ENCODE peak calls at places on chromosome 5, in five cellular contexts. I, J, C, F and X are unnamed samples.

GRCh38 chr5:58322453-58322852 is 137.4 kb downstream of the PLK2 start:
- DNase-seq in I (no peak), J (no peak), C (no peak), F (no peak), X (no peak)

GRCh38 chr5:176152933-176153317 is 85.3 kb upstream of the SIMC1 start:
- DNase-seq in I (no peak), J (no peak), C (no peak), F (no peak), X (no peak)

GRCh38 chr5:37881359-37881758 is 41.5 kb upstream of the GDNF start:
- DNase-seq in I (no peak), J (no peak), C (no peak), F (no peak), X (no peak)

GRCh38 chr5:103703617-103704016 is 141.0 kb upstream of the NUDT12 start:
- DNase-seq in I (no peak), J (no peak), C (no peak), F (no peak), X (no peak)

GRCh38 chr5:159230657-159231056 is 21.3 kb upstream of the RNF145 start:
- DNase-seq in I (no peak), J (no peak), C (no peak), F (no peak), X (no peak)

GRCh38 chr5:175750476-175751080 is 92.7 kb downstream of the HRH2 start:
- DNase-seq in I (no peak), J (no peak), C (no peak), F (no peak), X (no peak)

GRCh38 chr5:43401827-43402226 is 10.4 kb downstream of the CCL28 start:
- DNase-seq in I (no peak), J (no peak), C (no peak), F (no peak), X (no peak)

GRCh38 chr5:65861830-65862241 is 64.5 kb upstream of the ERBIN start:
- DNase-seq in I (no peak), J (no peak), C (no peak), F (no peak), X (no peak)

GRCh38 chr5:56350030-56350594 is 117.0 kb upstream of the ANKRD55 start:
- DNase-seq in I (no peak), J (no peak), C (no peak), F (no peak), X (no peak)

GRCh38 chr5:147187163-147187562 is 47.7 kb upstream of the STK32A start:
- DNase-seq in I (no peak), J (no peak), C (no peak), F (no peak), X (no peak)

GRCh38 chr5:58360794-58361193 is 99.1 kb downstream of the PLK2 start:
- DNase-seq in I (no peak), J (no peak), C (no peak), F (no peak), X (no peak)

GRCh38 chr5:140423609-140424008 is 22.0 kb downstream of the ANKHD1 start:
- DNase-seq in I (no peak), J (no peak), C (no peak), F (no peak), X (no peak)

GRCh38 chr5:87268126-87268969 is 665 bp downstream of the RASA1 start:
- DNase-seq in I (peak; percentile 23), J (peak; percentile 67), C (peak; percentile 68), F (peak; percentile 77), X (peak; percentile 73)

GRCh38 chr5:178590141-178590923 is at the start of gene COL23A1:
- DNase-seq in I (peak; percentile 67), J (peak; percentile 73), C (peak; percentile 72), F (peak; percentile 22), X (no peak)

GRCh38 chr5:102927007-102927406 is 171.9 kb downstream of the PAM start:
- DNase-seq in I (no peak), J (no peak), C (no peak), F (no peak), X (no peak)

GRCh38 chr5:150245111-150245789 is 44.3 kb downstream of the CAMK2A start:
- DNase-seq in I (no peak), J (no peak), C (peak; percentile 74), F (no peak), X (no peak)

GRCh38 chr5:50856720-50857119 is 190.3 kb downstream of the PARP8 start:
- DNase-seq in I (peak; percentile 9), J (no peak), C (no peak), F (no peak), X (no peak)

GRCh38 chr5:98110270-98110669 is 663.2 kb upstream of the RGMB start:
- DNase-seq in I (no peak), J (no peak), C (no peak), F (no peak), X (no peak)

GRCh38 chr5:32107291-32107690 is 66.8 kb downstream of the GOLPH3 start:
- DNase-seq in I (no peak), J (no peak), C (no peak), F (no peak), X (no peak)

GRCh38 chr5:124199902-124200301 is 546.5 kb downstream of the ZNF608 start:
- DNase-seq in I (no peak), J (no peak), C (no peak), F (no peak), X (no peak)

GRCh38 chr5:149605998-149606721 is 24.9 kb downstream of the ARHGEF37 start:
- DNase-seq in I (no peak), J (no peak), C (peak; percentile 32), F (peak; percentile 76), X (no peak)

GRCh38 chr5:98004463-98004862 is 769.0 kb upstream of the RGMB start:
- DNase-seq in I (no peak), J (no peak), C (no peak), F (no peak), X (no peak)

GRCh38 chr5:57598756-57599155 is 116.1 kb upstream of the ACTBL2 start:
- DNase-seq in I (no peak), J (no peak), C (no peak), F (no peak), X (no peak)

GRCh38 chr5:90965110-90965676 is 406.6 kb downstream of the ADGRV1 start:
- DNase-seq in I (no peak), J (no peak), C (no peak), F (no peak), X (no peak)

GRCh38 chr5:92641031-92641962 is 939.7 kb downstream of the NR2F1-AS1 start:
- DNase-seq in I (no peak), J (no peak), C (no peak), F (no peak), X (no peak)

GRCh38 chr5:59173568-59173967 is 590.7 kb downstream of the RAB3C start:
- DNase-seq in I (peak; percentile 33), J (no peak), C (no peak), F (no peak), X (no peak)

GRCh38 chr5:176180339-176180738 is 57.9 kb upstream of the SIMC1 start:
- DNase-seq in I (no peak), J (no peak), C (no peak), F (no peak), X (no peak)

GRCh38 chr5:99316484-99316883 is 387.7 kb upstream of the CHD1 start:
- DNase-seq in I (no peak), J (no peak), C (no peak), F (no peak), X (no peak)

GRCh38 chr5:102271759-102272158 is 24.3 kb downstream of the SLCO4C1 start:
- DNase-seq in I (no peak), J (no peak), C (no peak), F (no peak), X (no peak)

GRCh38 chr5:622946-623522 is 10.9 kb downstream of the CEP72 start:
- DNase-seq in I (no peak), J (no peak), C (no peak), F (no peak), X (no peak)

GRCh38 chr5:172707285-172708182 is 63.5 kb downstream of the DUSP1 start:
- DNase-seq in I (no peak), J (peak; percentile 48), C (no peak), F (no peak), X (no peak)

GRCh38 chr5:102975040-102975439 is 144.9 kb downstream of the GIN1 start:
- DNase-seq in I (no peak), J (no peak), C (no peak), F (no peak), X (no peak)

GRCh38 chr5:96909435-96909834 is 26.4 kb upstream of the LNPEP start:
- DNase-seq in I (no peak), J (no peak), C (no peak), F (no peak), X (no peak)